ENCODE peak calls at places on chromosomes 7 and 10, in nine cellular contexts. One of them, this sample, is unnamed.

GRCh38 chr7:37065779-37066271 is 341.5 kb upstream of the AOAH start:
- DNase-seq in skeletal muscle cell: peak
- DNase-seq in SJSA1: no peak
- DNase-seq in stimulated activated CD4-positive, alpha-beta T cell treated with anti-CD3 and anti-CD28 coated beads, TNF-alpha, amount 100 ng/mL, for 48 hours: peak
- DNase-seq in GM23248: no peak
- DNase-seq in T-helper 1 cell: no peak
- DNase-seq in activated CD4-positive, CD25-positive, alpha-beta regulatory T cell treated with anti-CD3 and anti-CD28 coated beads, Interleukin-2, amount 50 U/mL, for 72 hours: no peak
- DNase-seq in activated CD4-positive, alpha-beta T cell treated with anti-CD3 and anti-CD28 coated beads, Interleukin-2, amount 50 U/mL, for 4 hours: no peak
- DNase-seq in mesenteric fat pad: no peak
- DNase-seq in this sample: peak

GRCh38 chr7:92567460-92567859 is 22.7 kb downstream of the FAM133B start:
- DNase-seq in skeletal muscle cell: peak
- DNase-seq in SJSA1: no peak
- DNase-seq in stimulated activated CD4-positive, alpha-beta T cell treated with anti-CD3 and anti-CD28 coated beads, TNF-alpha, amount 100 ng/mL, for 48 hours: no peak
- DNase-seq in GM23248: peak
- DNase-seq in T-helper 1 cell: no peak
- DNase-seq in activated CD4-positive, CD25-positive, alpha-beta regulatory T cell treated with anti-CD3 and anti-CD28 coated beads, Interleukin-2, amount 50 U/mL, for 72 hours: no peak
- DNase-seq in activated CD4-positive, alpha-beta T cell treated with anti-CD3 and anti-CD28 coated beads, Interleukin-2, amount 50 U/mL, for 4 hours: no peak
- DNase-seq in mesenteric fat pad: no peak
- DNase-seq in this sample: no peak

GRCh38 chr10:69874464-69874863 is 72.8 kb downstream of the COL13A1 start:
- DNase-seq in skeletal muscle cell: no peak
- DNase-seq in SJSA1: peak
- DNase-seq in stimulated activated CD4-positive, alpha-beta T cell treated with anti-CD3 and anti-CD28 coated beads, TNF-alpha, amount 100 ng/mL, for 48 hours: no peak
- DNase-seq in GM23248: peak
- DNase-seq in T-helper 1 cell: no peak
- DNase-seq in activated CD4-positive, CD25-positive, alpha-beta regulatory T cell treated with anti-CD3 and anti-CD28 coated beads, Interleukin-2, amount 50 U/mL, for 72 hours: no peak
- DNase-seq in activated CD4-positive, alpha-beta T cell treated with anti-CD3 and anti-CD28 coated beads, Interleukin-2, amount 50 U/mL, for 4 hours: no peak
- DNase-seq in mesenteric fat pad: no peak
- DNase-seq in this sample: no peak

GRCh38 chr10:71727429-71728217 is 8.0 kb upstream of the C10orf105 start:
- DNase-seq in skeletal muscle cell: no peak
- DNase-seq in SJSA1: no peak
- DNase-seq in stimulated activated CD4-positive, alpha-beta T cell treated with anti-CD3 and anti-CD28 coated beads, TNF-alpha, amount 100 ng/mL, for 48 hours: no peak
- DNase-seq in GM23248: peak
- DNase-seq in T-helper 1 cell: peak
- DNase-seq in activated CD4-positive, CD25-positive, alpha-beta regulatory T cell treated with anti-CD3 and anti-CD28 coated beads, Interleukin-2, amount 50 U/mL, for 72 hours: peak
- DNase-seq in activated CD4-positive, alpha-beta T cell treated with anti-CD3 and anti-CD28 coated beads, Interleukin-2, amount 50 U/mL, for 4 hours: peak
- DNase-seq in mesenteric fat pad: no peak
- DNase-seq in this sample: peak

GRCh38 chr10:96366508-96366907 is 7.7 kb upstream of the OPALIN start:
- DNase-seq in skeletal muscle cell: no peak
- DNase-seq in SJSA1: no peak
- DNase-seq in stimulated activated CD4-positive, alpha-beta T cell treated with anti-CD3 and anti-CD28 coated beads, TNF-alpha, amount 100 ng/mL, for 48 hours: no peak
- DNase-seq in GM23248: no peak
- DNase-seq in T-helper 1 cell: no peak
- DNase-seq in activated CD4-positive, CD25-positive, alpha-beta regulatory T cell treated with anti-CD3 and anti-CD28 coated beads, Interleukin-2, amount 50 U/mL, for 72 hours: no peak
- DNase-seq in activated CD4-positive, alpha-beta T cell treated with anti-CD3 and anti-CD28 coated beads, Interleukin-2, amount 50 U/mL, for 4 hours: no peak
- DNase-seq in mesenteric fat pad: no peak
- DNase-seq in this sample: no peak

GRCh38 chr7:71271203-71271602 is 139.3 kb downstream of the GALNT17 start:
- DNase-seq in skeletal muscle cell: no peak
- DNase-seq in SJSA1: no peak
- DNase-seq in stimulated activated CD4-positive, alpha-beta T cell treated with anti-CD3 and anti-CD28 coated beads, TNF-alpha, amount 100 ng/mL, for 48 hours: no peak
- DNase-seq in GM23248: no peak
- DNase-seq in T-helper 1 cell: no peak
- DNase-seq in activated CD4-positive, CD25-positive, alpha-beta regulatory T cell treated with anti-CD3 and anti-CD28 coated beads, Interleukin-2, amount 50 U/mL, for 72 hours: no peak
- DNase-seq in activated CD4-positive, alpha-beta T cell treated with anti-CD3 and anti-CD28 coated beads, Interleukin-2, amount 50 U/mL, for 4 hours: no peak
- DNase-seq in mesenteric fat pad: no peak
- DNase-seq in this sample: no peak

GRCh38 chr10:74194545-74194944 is 43.5 kb downstream of the ADK start:
- DNase-seq in skeletal muscle cell: no peak
- DNase-seq in SJSA1: no peak
- DNase-seq in stimulated activated CD4-positive, alpha-beta T cell treated with anti-CD3 and anti-CD28 coated beads, TNF-alpha, amount 100 ng/mL, for 48 hours: no peak
- DNase-seq in GM23248: peak
- DNase-seq in T-helper 1 cell: no peak
- DNase-seq in activated CD4-positive, CD25-positive, alpha-beta regulatory T cell treated with anti-CD3 and anti-CD28 coated beads, Interleukin-2, amount 50 U/mL, for 72 hours: no peak
- DNase-seq in activated CD4-positive, alpha-beta T cell treated with anti-CD3 and anti-CD28 coated beads, Interleukin-2, amount 50 U/mL, for 4 hours: no peak
- DNase-seq in mesenteric fat pad: no peak
- DNase-seq in this sample: no peak

GRCh38 chr7:5525271-5526189 is 101.9 kb upstream of the TNRC18 start:
- DNase-seq in skeletal muscle cell: no peak
- DNase-seq in SJSA1: no peak
- DNase-seq in stimulated activated CD4-positive, alpha-beta T cell treated with anti-CD3 and anti-CD28 coated beads, TNF-alpha, amount 100 ng/mL, for 48 hours: peak
- DNase-seq in GM23248: peak
- DNase-seq in T-helper 1 cell: no peak
- DNase-seq in activated CD4-positive, CD25-positive, alpha-beta regulatory T cell treated with anti-CD3 and anti-CD28 coated beads, Interleukin-2, amount 50 U/mL, for 72 hours: no peak
- DNase-seq in activated CD4-positive, alpha-beta T cell treated with anti-CD3 and anti-CD28 coated beads, Interleukin-2, amount 50 U/mL, for 4 hours: no peak
- DNase-seq in mesenteric fat pad: no peak
- DNase-seq in this sample: peak

GRCh38 chr10:22590115-22590514 is 124.3 kb downstream of the PIP4K2A start:
- DNase-seq in skeletal muscle cell: no peak
- DNase-seq in SJSA1: no peak
- DNase-seq in stimulated activated CD4-positive, alpha-beta T cell treated with anti-CD3 and anti-CD28 coated beads, TNF-alpha, amount 100 ng/mL, for 48 hours: no peak
- DNase-seq in GM23248: peak
- DNase-seq in T-helper 1 cell: no peak
- DNase-seq in activated CD4-positive, CD25-positive, alpha-beta regulatory T cell treated with anti-CD3 and anti-CD28 coated beads, Interleukin-2, amount 50 U/mL, for 72 hours: no peak
- DNase-seq in activated CD4-positive, alpha-beta T cell treated with anti-CD3 and anti-CD28 coated beads, Interleukin-2, amount 50 U/mL, for 4 hours: no peak
- DNase-seq in mesenteric fat pad: no peak
- DNase-seq in this sample: no peak

GRCh38 chr10:125127110-125127509 is 33.3 kb downstream of the CTBP2 start:
- DNase-seq in skeletal muscle cell: no peak
- DNase-seq in SJSA1: no peak
- DNase-seq in stimulated activated CD4-positive, alpha-beta T cell treated with anti-CD3 and anti-CD28 coated beads, TNF-alpha, amount 100 ng/mL, for 48 hours: no peak
- DNase-seq in GM23248: no peak
- DNase-seq in T-helper 1 cell: no peak
- DNase-seq in activated CD4-positive, CD25-positive, alpha-beta regulatory T cell treated with anti-CD3 and anti-CD28 coated beads, Interleukin-2, amount 50 U/mL, for 72 hours: no peak
- DNase-seq in activated CD4-positive, alpha-beta T cell treated with anti-CD3 and anti-CD28 coated beads, Interleukin-2, amount 50 U/mL, for 4 hours: no peak
- DNase-seq in mesenteric fat pad: no peak
- DNase-seq in this sample: no peak

GRCh38 chr7:158541330-158542010 is 46.2 kb downstream of the PTPRN2 start:
- DNase-seq in skeletal muscle cell: no peak
- DNase-seq in SJSA1: no peak
- DNase-seq in stimulated activated CD4-positive, alpha-beta T cell treated with anti-CD3 and anti-CD28 coated beads, TNF-alpha, amount 100 ng/mL, for 48 hours: no peak
- DNase-seq in GM23248: no peak
- DNase-seq in T-helper 1 cell: no peak
- DNase-seq in activated CD4-positive, CD25-positive, alpha-beta regulatory T cell treated with anti-CD3 and anti-CD28 coated beads, Interleukin-2, amount 50 U/mL, for 72 hours: no peak
- DNase-seq in activated CD4-positive, alpha-beta T cell treated with anti-CD3 and anti-CD28 coated beads, Interleukin-2, amount 50 U/mL, for 4 hours: no peak
- DNase-seq in mesenteric fat pad: no peak
- DNase-seq in this sample: peak

GRCh38 chr7:155758348-155758747 is 53.9 kb downstream of the SHH start:
- DNase-seq in skeletal muscle cell: no peak
- DNase-seq in SJSA1: no peak
- DNase-seq in stimulated activated CD4-positive, alpha-beta T cell treated with anti-CD3 and anti-CD28 coated beads, TNF-alpha, amount 100 ng/mL, for 48 hours: no peak
- DNase-seq in GM23248: no peak
- DNase-seq in T-helper 1 cell: no peak
- DNase-seq in activated CD4-positive, CD25-positive, alpha-beta regulatory T cell treated with anti-CD3 and anti-CD28 coated beads, Interleukin-2, amount 50 U/mL, for 72 hours: no peak
- DNase-seq in activated CD4-positive, alpha-beta T cell treated with anti-CD3 and anti-CD28 coated beads, Interleukin-2, amount 50 U/mL, for 4 hours: no peak
- DNase-seq in mesenteric fat pad: no peak
- DNase-seq in this sample: no peak

GRCh38 chr7:22989646-22990587 is 24.0 kb downstream of the HYCC1 start:
- DNase-seq in skeletal muscle cell: no peak
- DNase-seq in SJSA1: no peak
- DNase-seq in stimulated activated CD4-positive, alpha-beta T cell treated with anti-CD3 and anti-CD28 coated beads, TNF-alpha, amount 100 ng/mL, for 48 hours: no peak
- DNase-seq in GM23248: peak
- DNase-seq in T-helper 1 cell: no peak
- DNase-seq in activated CD4-positive, CD25-positive, alpha-beta regulatory T cell treated with anti-CD3 and anti-CD28 coated beads, Interleukin-2, amount 50 U/mL, for 72 hours: no peak
- DNase-seq in activated CD4-positive, alpha-beta T cell treated with anti-CD3 and anti-CD28 coated beads, Interleukin-2, amount 50 U/mL, for 4 hours: no peak
- DNase-seq in mesenteric fat pad: no peak
- DNase-seq in this sample: no peak

GRCh38 chr7:107164092-107164491 is 4.7 kb upstream of the HBP1 start:
- DNase-seq in skeletal muscle cell: no peak
- DNase-seq in SJSA1: no peak
- DNase-seq in stimulated activated CD4-positive, alpha-beta T cell treated with anti-CD3 and anti-CD28 coated beads, TNF-alpha, amount 100 ng/mL, for 48 hours: no peak
- DNase-seq in GM23248: no peak
- DNase-seq in T-helper 1 cell: no peak
- DNase-seq in activated CD4-positive, CD25-positive, alpha-beta regulatory T cell treated with anti-CD3 and anti-CD28 coated beads, Interleukin-2, amount 50 U/mL, for 72 hours: no peak
- DNase-seq in activated CD4-positive, alpha-beta T cell treated with anti-CD3 and anti-CD28 coated beads, Interleukin-2, amount 50 U/mL, for 4 hours: no peak
- DNase-seq in mesenteric fat pad: no peak
- DNase-seq in this sample: no peak

GRCh38 chr10:81026597-81026996 is 488.9 kb downstream of the SH2D4B start:
- DNase-seq in skeletal muscle cell: peak
- DNase-seq in SJSA1: no peak
- DNase-seq in stimulated activated CD4-positive, alpha-beta T cell treated with anti-CD3 and anti-CD28 coated beads, TNF-alpha, amount 100 ng/mL, for 48 hours: no peak
- DNase-seq in GM23248: no peak
- DNase-seq in T-helper 1 cell: no peak
- DNase-seq in activated CD4-positive, CD25-positive, alpha-beta regulatory T cell treated with anti-CD3 and anti-CD28 coated beads, Interleukin-2, amount 50 U/mL, for 72 hours: no peak
- DNase-seq in activated CD4-positive, alpha-beta T cell treated with anti-CD3 and anti-CD28 coated beads, Interleukin-2, amount 50 U/mL, for 4 hours: no peak
- DNase-seq in mesenteric fat pad: no peak
- DNase-seq in this sample: no peak

GRCh38 chr7:102140952-102141370 is 145.7 kb upstream of the SH2B2 start:
- DNase-seq in skeletal muscle cell: no peak
- DNase-seq in SJSA1: no peak
- DNase-seq in stimulated activated CD4-positive, alpha-beta T cell treated with anti-CD3 and anti-CD28 coated beads, TNF-alpha, amount 100 ng/mL, for 48 hours: no peak
- DNase-seq in GM23248: no peak
- DNase-seq in T-helper 1 cell: no peak
- DNase-seq in activated CD4-positive, CD25-positive, alpha-beta regulatory T cell treated with anti-CD3 and anti-CD28 coated beads, Interleukin-2, amount 50 U/mL, for 72 hours: no peak
- DNase-seq in activated CD4-positive, alpha-beta T cell treated with anti-CD3 and anti-CD28 coated beads, Interleukin-2, amount 50 U/mL, for 4 hours: no peak
- DNase-seq in mesenteric fat pad: no peak
- DNase-seq in this sample: peak

GRCh38 chr10:108597657-108598319 is 1325.5 kb downstream of the XPNPEP1 start:
- DNase-seq in skeletal muscle cell: no peak
- DNase-seq in SJSA1: no peak
- DNase-seq in stimulated activated CD4-positive, alpha-beta T cell treated with anti-CD3 and anti-CD28 coated beads, TNF-alpha, amount 100 ng/mL, for 48 hours: no peak
- DNase-seq in GM23248: peak
- DNase-seq in T-helper 1 cell: no peak
- DNase-seq in activated CD4-positive, CD25-positive, alpha-beta regulatory T cell treated with anti-CD3 and anti-CD28 coated beads, Interleukin-2, amount 50 U/mL, for 72 hours: no peak
- DNase-seq in activated CD4-positive, alpha-beta T cell treated with anti-CD3 and anti-CD28 coated beads, Interleukin-2, amount 50 U/mL, for 4 hours: no peak
- DNase-seq in mesenteric fat pad: no peak
- DNase-seq in this sample: no peak